ENCODE peak calls at places on chromosome 22, in five cellular contexts. U, O, E, K and P are unnamed samples.

GRCh38 chr22:39183991-39184585 is 31.6 kb upstream of the CBX7 start:
- DNase-seq in E (peak; percentile 62), K (no peak), U (peak; percentile 51), O (peak; percentile 56), P (no peak)

GRCh38 chr22:45905924-45906865 is 70.8 kb downstream of the WNT7B start:
- DNase-seq in K (no peak), U (peak; percentile 51), E (no peak), O (no peak), P (no peak)

GRCh38 chr22:37517826-37518450 is 1.3 kb downstream of the CARD10 start:
- DNase-seq in O (no peak), K (no peak), U (no peak), E (no peak), P (no peak)

GRCh38 chr22:25014896-25015755 is 62.6 kb downstream of the KIAA1671 start:
- DNase-seq in O (no peak), E (no peak), U (no peak), K (no peak), P (no peak)

GRCh38 chr22:37282385-37282677 is at the start of gene CYTH4:
- DNase-seq in K (no peak), E (peak; percentile 89), O (peak; percentile 18), U (no peak), P (no peak)

GRCh38 chr22:30290318-30290678 is 993 bp upstream of the CASTOR1 start:
- DNase-seq in U (no peak), E (no peak), K (no peak), O (no peak), P (no peak)

GRCh38 chr22:36226189-36226588 is 13.1 kb downstream of the APOL2 start:
- DNase-seq in O (no peak), U (no peak), K (no peak), E (no peak), P (no peak)

GRCh38 chr22:49350441-49351121 is 477.1 kb downstream of the BRD1 start:
- DNase-seq in U (no peak), O (no peak), E (peak; percentile 52), K (no peak), P (no peak)

GRCh38 chr22:48065852-48066251 is 1303.4 kb downstream of the TBC1D22A start:
- DNase-seq in U (no peak), E (no peak), O (no peak), K (no peak), P (no peak)

GRCh38 chr22:46884365-46884764 is 121.9 kb downstream of the TBC1D22A start:
- DNase-seq in O (no peak), U (no peak), K (no peak), E (no peak), P (no peak)

GRCh38 chr22:24379536-24379935 is 47.9 kb upstream of the ADORA2A start:
- DNase-seq in O (no peak), U (no peak), K (no peak), E (no peak), P (no peak)

GRCh38 chr22:30288414-30289125 is 735 bp downstream of the CASTOR1 start:
- DNase-seq in O (no peak), E (peak; percentile 66), K (no peak), U (no peak), P (no peak)

GRCh38 chr22:42724062-42724461 is 3.4 kb upstream of the A4GALT start:
- DNase-seq in K (no peak), O (no peak), E (no peak), U (no peak), P (no peak)

GRCh38 chr22:27387561-27387960 is 414.0 kb downstream of the MN1 start:
- DNase-seq in K (no peak), E (no peak), O (no peak), U (no peak), P (no peak)

GRCh38 chr22:17171313-17172171 is 12.5 kb upstream of the HDHD5 start:
- DNase-seq in O (peak; percentile 93), K (peak; percentile 96), U (peak; percentile 82), E (peak; percentile 97), P (peak; percentile 87)

GRCh38 chr22:27212617-27213177 is 555.3 kb downstream of the MIAT start:
- DNase-seq in U (peak; percentile 100), E (no peak), O (no peak), K (peak; percentile 48), P (peak; percentile 71)

GRCh38 chr22:19271273-19271855 is 20.2 kb downstream of the CLTCL1 start:
- DNase-seq in U (no peak), O (no peak), K (no peak), E (no peak), P (no peak)

GRCh38 chr22:23061471-23062280 is 8.6 kb upstream of the GNAZ start:
- DNase-seq in U (no peak), E (peak; percentile 46), K (no peak), O (no peak), P (no peak)

GRCh38 chr22:31680764-31681624 is 19.0 kb upstream of the PISD start:
- DNase-seq in K (no peak), E (no peak), U (peak; percentile 48), O (no peak), P (no peak)

GRCh38 chr22:11629661-11630385 is 3898.2 kb upstream of the OR11H1 start:
- DNase-seq in O (no peak), K (no peak), U (peak; percentile 2), E (peak; percentile 66), P (no peak)

GRCh38 chr22:43218786-43219185 is 31.9 kb upstream of the TTLL12 start:
- DNase-seq in K (no peak), U (no peak), E (no peak), O (no peak), P (no peak)

GRCh38 chr22:35205141-35205775 is 52.0 kb upstream of the HMGXB4 start:
- DNase-seq in U (no peak), E (no peak), K (no peak), O (no peak), P (no peak)

GRCh38 chr22:24471570-24471969 is 23.6 kb upstream of the UPB1 start:
- DNase-seq in K (no peak), O (no peak), U (peak; percentile 37), E (no peak), P (peak; percentile 58)

GRCh38 chr22:17266261-17266971 is 47.2 kb upstream of the ADA2 start:
- DNase-seq in U (no peak), K (peak; percentile 30), O (peak; percentile 23), E (no peak), P (peak; percentile 13)

GRCh38 chr22:46843691-46844297 is 81.3 kb downstream of the TBC1D22A start:
- DNase-seq in O (no peak), U (peak; percentile 70), E (no peak), K (no peak), P (peak; percentile 35)

GRCh38 chr22:50701076-50701419 is 28.4 kb downstream of the SHANK3 start:
- DNase-seq in U (no peak), K (no peak), O (no peak), E (no peak), P (no peak)

GRCh38 chr22:42685941-42686666 is 34.6 kb downstream of the A4GALT start:
- DNase-seq in K (no peak), U (no peak), O (no peak), E (no peak), P (no peak)

GRCh38 chr22:47276219-47276843 is 513.9 kb downstream of the TBC1D22A start:
- DNase-seq in U (no peak), O (no peak), E (peak; percentile 8), K (no peak), P (no peak)

GRCh38 chr22:21073023-21073422 is 27.3 kb downstream of the LRRC74B start:
- DNase-seq in E (no peak), O (no peak), K (no peak), U (no peak), P (no peak)

GRCh38 chr22:40509401-40510134 is 127.0 kb downstream of the MRTFA start:
- DNase-seq in K (no peak), O (no peak), E (no peak), U (peak; percentile 99), P (peak; percentile 29)

GRCh38 chr22:28002863-28003565 is 84.0 kb upstream of the PITPNB start:
- DNase-seq in K (no peak), E (no peak), U (peak; percentile 57), O (no peak), P (no peak)

GRCh38 chr22:32644252-32645100 is 157.0 kb upstream of the TIMP3 start:
- DNase-seq in K (peak; percentile 80), E (peak; percentile 75), O (no peak), U (peak; percentile 59), P (peak; percentile 9)